ENCODE peak calls at places on chromosome 15, in five cellular contexts. S is H1, A is upper lobe of right lung, N is WERI-Rb-1, D is hepatocyte. T is an unnamed sample.

GRCh38 chr15:60006203-60006782 is 2.2 kb downstream of the FOXB1 start:
- DNase-seq in S (no peak), A (peak; percentile 69), N (peak; percentile 49), D (peak; percentile 44), T (peak; percentile 57)

GRCh38 chr15:100032358-100033080 is 299.3 kb upstream of the LYSMD4 start:
- DNase-seq in S (no peak), A (no peak), N (no peak), D (no peak), T (no peak)

GRCh38 chr15:97875513-97876285 is 84.8 kb upstream of the ARRDC4 start:
- DNase-seq in S (no peak), A (peak; percentile 81), N (no peak), D (no peak), T (no peak)

GRCh38 chr15:75468908-75469307 is 17.4 kb upstream of the SIN3A start:
- DNase-seq in S (no peak), A (no peak), N (no peak), D (no peak), T (no peak)

GRCh38 chr15:38699633-38700230 is 135.1 kb upstream of the RASGRP1 start:
- DNase-seq in S (no peak), A (no peak), N (peak; percentile 63), D (peak; percentile 79), T (peak; percentile 66)

GRCh38 chr15:65896231-65896630 is 26.9 kb downstream of the RAB11A start:
- DNase-seq in S (no peak), A (no peak), N (no peak), D (no peak), T (no peak)

GRCh38 chr15:63466378-63467192 is 37.8 kb upstream of the USP3 start:
- DNase-seq in S (no peak), A (no peak), N (peak; percentile 71), D (peak; percentile 72), T (no peak)

GRCh38 chr15:89442671-89443307 is 53.6 kb downstream of the RHCG start:
- DNase-seq in S (peak; percentile 53), A (peak; percentile 64), N (peak; percentile 89), D (peak; percentile 72), T (peak; percentile 84)

GRCh38 chr15:60744826-60745225 is 265.9 kb upstream of the ICE2 start:
- DNase-seq in S (no peak), A (no peak), N (no peak), D (no peak), T (no peak)

GRCh38 chr15:73522011-73522410 is 79.0 kb downstream of the REC114 start:
- DNase-seq in S (no peak), A (no peak), N (no peak), D (no peak), T (no peak)

GRCh38 chr15:100866386-100867330 is 13.0 kb upstream of the ALDH1A3 start:
- DNase-seq in S (no peak), A (no peak), N (no peak), D (no peak), T (no peak)

GRCh38 chr15:98596131-98596530 is 52.2 kb upstream of the IGF1R start:
- DNase-seq in S (no peak), A (no peak), N (no peak), D (no peak), T (no peak)

GRCh38 chr15:99113547-99114271 is 8.8 kb downstream of the SYNM start:
- DNase-seq in S (no peak), A (peak; percentile 31), N (no peak), D (no peak), T (no peak)

GRCh38 chr15:80154336-80154735 is 1.5 kb downstream of the FAH start:
- DNase-seq in S (no peak), A (no peak), N (no peak), D (peak; percentile 50), T (no peak)

GRCh38 chr15:43514241-43515057 is 3.0 kb upstream of the MAP1A start:
- DNase-seq in S (no peak), A (peak; percentile 44), N (peak; percentile 66), D (peak; percentile 44), T (peak; percentile 70)

GRCh38 chr15:39592500-39592899 is 11.6 kb downstream of the THBS1 start:
- DNase-seq in S (no peak), A (no peak), N (no peak), D (no peak), T (no peak)

GRCh38 chr15:83477791-83478537 is 30.8 kb downstream of the SH3GL3 start:
- DNase-seq in S (no peak), A (no peak), N (no peak), D (no peak), T (no peak)

GRCh38 chr15:76342382-76343201 is 6.0 kb downstream of the ISL2 start:
- DNase-seq in S (no peak), A (no peak), N (peak; percentile 65), D (peak; percentile 44), T (peak; percentile 63)

GRCh38 chr15:35725353-35725752 is 179.4 kb upstream of the DPH6 start:
- DNase-seq in S (no peak), A (no peak), N (no peak), D (no peak), T (no peak)

GRCh38 chr15:63483521-63484371 is 20.6 kb upstream of the USP3 start:
- DNase-seq in S (no peak), A (no peak), N (no peak), D (no peak), T (no peak)

GRCh38 chr15:22878103-22878502 is 39.6 kb downstream of the NIPA2 start:
- DNase-seq in S (no peak), A (no peak), N (no peak), D (no peak), T (peak; percentile 44)

GRCh38 chr15:90519688-90520087 is 10.0 kb upstream of the CRTC3 start:
- DNase-seq in S (no peak), A (no peak), N (no peak), D (no peak), T (no peak)

GRCh38 chr15:62059818-62060115 is 480 bp downstream of the VPS13C start:
- DNase-seq in S (no peak), A (peak; percentile 80), N (peak; percentile 51), D (peak; percentile 69), T (peak; percentile 58)

GRCh38 chr15:48641416-48641815 is 4.1 kb downstream of the FBN1 start:
- DNase-seq in S (no peak), A (no peak), N (peak; percentile 14), D (no peak), T (no peak)

GRCh38 chr15:60414016-60414682 is 16.4 kb upstream of the ANXA2 start:
- DNase-seq in S (no peak), A (no peak), N (no peak), D (no peak), T (no peak)

GRCh38 chr15:58489693-58490404 is 58.1 kb downstream of the LIPC start:
- DNase-seq in S (no peak), A (no peak), N (no peak), D (no peak), T (no peak)

GRCh38 chr15:57340673-57341259 is 35.5 kb upstream of the CGNL1 start:
- DNase-seq in S (no peak), A (peak; percentile 66), N (peak; percentile 63), D (peak; percentile 80), T (peak; percentile 67)

GRCh38 chr15:74548236-74548635 is 7.2 kb downstream of the ARID3B start:
- DNase-seq in S (no peak), A (no peak), N (no peak), D (no peak), T (no peak)

GRCh38 chr15:31228980-31229826 is 97.4 kb upstream of the KLF13 start:
- DNase-seq in S (no peak), A (peak; percentile 81), N (no peak), D (peak; percentile 48), T (no peak)

GRCh38 chr15:96703087-96703486 is 372.6 kb downstream of the NR2F2 start:
- DNase-seq in S (no peak), A (no peak), N (no peak), D (no peak), T (no peak)

GRCh38 chr15:96699871-96700401 is 369.4 kb downstream of the NR2F2 start:
- DNase-seq in S (peak; percentile 58), A (no peak), N (no peak), D (no peak), T (no peak)

GRCh38 chr15:96703794-96704550 is 373.5 kb downstream of the NR2F2 start:
- DNase-seq in S (no peak), A (no peak), N (no peak), D (no peak), T (no peak)

GRCh38 chr15:96701876-96702275 is 371.4 kb downstream of the NR2F2 start:
- DNase-seq in S (no peak), A (no peak), N (no peak), D (no peak), T (no peak)

GRCh38 chr15:96701443-96701842 is 370.9 kb downstream of the NR2F2 start:
- DNase-seq in S (no peak), A (no peak), N (no peak), D (no peak), T (no peak)
- TF ChIP-seq CTCF in S (no peak), A (no peak), N (no peak), D (peak; percentile 24), T (no peak)

GRCh38 chr15:26176831-26177230 is 313.7 kb upstream of the ATP10A start:
- DNase-seq in S (no peak), A (no peak), N (no peak), D (no peak), T (no peak)

GRCh38 chr15:26177816-26178215 is 314.7 kb upstream of the ATP10A start:
- DNase-seq in S (no peak), A (no peak), N (no peak), D (no peak), T (no peak)

GRCh38 chr15:26178821-26179220 is 315.7 kb upstream of the ATP10A start:
- DNase-seq in S (no peak), A (no peak), N (no peak), D (no peak), T (no peak)

DNA sequence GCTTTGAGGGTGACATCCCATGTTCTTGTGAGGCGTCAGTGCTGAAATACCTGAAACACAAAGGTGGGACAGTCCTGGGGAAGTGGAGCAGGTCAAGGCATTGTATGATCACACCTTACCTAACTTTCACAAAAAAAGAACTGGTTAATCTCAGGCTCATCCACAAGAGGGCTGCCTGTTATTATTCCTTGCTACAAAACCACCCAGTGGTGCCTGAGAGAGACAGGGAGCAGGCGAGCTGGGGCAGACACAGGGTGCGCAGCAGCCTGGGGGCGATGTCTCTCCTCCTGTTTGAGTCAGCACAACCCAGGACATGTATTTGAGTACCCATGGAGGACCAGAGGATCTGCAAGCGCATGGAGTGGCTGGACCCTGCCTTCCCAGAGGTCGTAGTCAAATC is 316.8 kb upstream of the ATP10A start:
- DNase-seq in S (peak; percentile 79), A (no peak), N (peak; percentile 71), D (peak; percentile 23), T (peak; percentile 35)
- TF ChIP-seq CTCF in S (peak; percentile 64), A (no peak), N (peak; percentile 58), D (peak; percentile 32), T (peak; percentile 35)

GRCh38 chr15:84826369-84826823 is 9.2 kb downstream of the ALPK3 start:
- DNase-seq in S (no peak), A (no peak), N (peak; percentile 46), D (peak; percentile 44), T (no peak)
- TF ChIP-seq CTCF in S (peak; percentile 99), A (peak; percentile 24), N (peak; percentile 80), D (peak; percentile 41), T (no peak)

DNA sequence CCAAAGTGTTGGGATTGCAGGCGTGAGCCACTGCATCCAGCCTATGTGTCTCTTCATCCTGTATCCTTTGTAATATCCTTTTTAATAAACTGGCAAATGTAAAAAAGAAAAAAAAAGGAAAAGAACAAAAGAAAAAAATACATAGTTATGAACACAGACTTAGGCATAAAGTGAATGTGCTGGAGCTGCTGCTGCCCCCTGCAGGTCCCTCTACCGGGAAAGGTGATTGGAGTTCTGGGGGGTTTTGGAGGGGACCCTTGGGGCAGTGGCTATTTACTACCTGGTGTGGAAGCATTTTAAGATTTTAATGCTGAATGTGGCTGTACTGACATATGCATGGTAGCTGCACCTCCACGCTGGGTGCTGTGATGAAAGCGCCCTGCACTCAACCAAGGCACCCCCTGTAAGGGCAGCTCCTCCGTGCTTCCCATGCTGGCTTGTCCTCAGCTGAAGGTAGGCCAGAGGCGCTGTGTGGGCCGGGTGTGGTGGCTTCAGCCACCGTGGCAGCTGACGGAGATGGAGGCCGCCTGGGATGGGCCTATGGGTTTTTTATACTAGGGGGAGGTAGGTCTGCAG is 49.9 kb downstream of the RPLP1 start:
- DNase-seq in S (no peak), A (no peak), N (no peak), D (no peak), T (no peak)
- TF ChIP-seq CTCF in S (peak; percentile 39), A (peak; percentile 29), N (peak; percentile 17), D (no peak), T (peak; percentile 18)